ENCODE peak calls at places on chromosomes 7 and 10, in seven cellular contexts. S, Y, J, V, A, K and T are unnamed samples.

GRCh38 chr7:30950197-30950596 is 13.6 kb upstream of the GHRHR start:
- DNase-seq in Y (no peak), J (no peak), K (no peak), S (no peak), V (no peak), A (no peak), T (no peak)

GRCh38 chr7:2894118-2894940 is 50.2 kb upstream of the GNA12 start:
- DNase-seq in V (no peak), Y (no peak), K (no peak), S (no peak), J (no peak), A (peak), T (no peak)

GRCh38 chr10:51301644-51302043 is 227.4 kb downstream of the PRKG1 start:
- DNase-seq in Y (no peak), J (no peak), A (no peak), S (no peak), K (no peak), V (no peak), T (no peak)

GRCh38 chr10:22003111-22003963 is at the start of gene DNAJC1:
- DNase-seq in Y (peak), J (no peak), V (peak), S (peak), K (peak), A (peak), T (peak)

GRCh38 chr7:96998765-96999164 is 6.6 kb upstream of the DLX6 start:
- DNase-seq in A (no peak), V (no peak), Y (no peak), S (no peak), K (no peak), J (no peak), T (peak)

GRCh38 chr7:78565784-78566183 is 767.2 kb downstream of the PHTF2 start:
- DNase-seq in V (no peak), K (no peak), Y (no peak), A (no peak), S (no peak), J (no peak), T (no peak)

GRCh38 chr10:63206997-63207952 is 74.1 kb downstream of the NRBF2 start:
- DNase-seq in J (no peak), S (no peak), Y (no peak), V (no peak), K (peak), A (peak), T (no peak)

GRCh38 chr7:66050990-66051424 is 24.6 kb upstream of the ASL start:
- DNase-seq in Y (no peak), S (peak), J (no peak), K (no peak), A (no peak), V (no peak), T (no peak)

GRCh38 chr7:16067695-16068094 is 353.6 kb downstream of the CRPPA start:
- DNase-seq in A (no peak), S (no peak), J (no peak), Y (no peak), K (no peak), V (no peak), T (no peak)

GRCh38 chr7:157601530-157601929 is 264.7 kb downstream of the DNAJB6 start:
- DNase-seq in A (no peak), V (no peak), Y (no peak), S (no peak), J (no peak), K (no peak), T (no peak)

GRCh38 chr7:54166419-54166818 is 375.8 kb upstream of the VSTM2A start:
- DNase-seq in A (no peak), V (no peak), S (no peak), J (no peak), K (no peak), Y (no peak), T (no peak)

GRCh38 chr10:43610636-43611035 is 4.4 kb downstream of the ZNF485 start:
- DNase-seq in J (no peak), A (no peak), V (no peak), S (no peak), K (no peak), Y (no peak), T (no peak)

GRCh38 chr10:94059174-94059573 is 65.4 kb downstream of the PLCE1 start:
- DNase-seq in S (no peak), K (no peak), A (no peak), V (no peak), J (no peak), Y (no peak), T (no peak)

GRCh38 chr10:94052901-94053638 is 59.3 kb downstream of the PLCE1 start:
- DNase-seq in V (no peak), K (no peak), S (no peak), J (no peak), Y (no peak), A (no peak), T (no peak)

GRCh38 chr10:94049911-94050310 is 56.2 kb downstream of the PLCE1 start:
- DNase-seq in K (no peak), V (no peak), Y (no peak), J (no peak), A (no peak), S (no peak), T (no peak)

GRCh38 chr10:94053639-94053932 is 59.9 kb downstream of the PLCE1 start:
- DNase-seq in Y (no peak), K (no peak), J (no peak), V (no peak), A (no peak), S (no peak), T (no peak)
- TF ChIP-seq SIN3A in Y (no peak), K (no peak), J (no peak), V (no peak), A (no peak), S (no peak), T (no peak)

DNA sequence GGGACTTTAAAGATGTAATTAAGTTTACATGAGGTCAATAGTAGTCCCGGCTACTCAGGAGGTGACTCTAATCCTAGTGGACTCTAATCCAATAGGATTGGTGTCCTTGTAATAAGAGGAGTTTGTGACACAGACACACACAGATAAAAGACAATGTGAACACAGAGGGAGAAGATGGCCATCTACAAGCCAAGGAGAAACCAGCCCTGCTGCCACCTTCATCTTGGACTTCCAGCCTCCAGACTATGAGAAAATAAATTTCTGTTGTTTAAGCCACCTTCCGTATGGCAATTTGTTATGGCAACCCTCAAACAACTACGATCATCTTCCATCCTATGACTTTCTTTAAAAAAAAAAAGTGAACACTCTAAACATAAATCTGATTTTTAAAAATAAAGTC is 116.3 kb downstream of the ALOX5 start:
- DNase-seq in J (no peak), Y (no peak), A (no peak), S (no peak), K (no peak), V (no peak), T (no peak)
- TF ChIP-seq SIN3A in J (no peak), Y (no peak), A (no peak), S (no peak), K (no peak), V (no peak), T (no peak)

GRCh38 chr7:129126314-129126713 is 18.2 kb upstream of the TSPAN33 start:
- DNase-seq in J (no peak), V (no peak), A (no peak), Y (no peak), K (no peak), S (no peak), T (peak)
- TF ChIP-seq SIN3A in J (no peak), V (no peak), A (no peak), Y (no peak), K (no peak), S (no peak), T (no peak)

DNA sequence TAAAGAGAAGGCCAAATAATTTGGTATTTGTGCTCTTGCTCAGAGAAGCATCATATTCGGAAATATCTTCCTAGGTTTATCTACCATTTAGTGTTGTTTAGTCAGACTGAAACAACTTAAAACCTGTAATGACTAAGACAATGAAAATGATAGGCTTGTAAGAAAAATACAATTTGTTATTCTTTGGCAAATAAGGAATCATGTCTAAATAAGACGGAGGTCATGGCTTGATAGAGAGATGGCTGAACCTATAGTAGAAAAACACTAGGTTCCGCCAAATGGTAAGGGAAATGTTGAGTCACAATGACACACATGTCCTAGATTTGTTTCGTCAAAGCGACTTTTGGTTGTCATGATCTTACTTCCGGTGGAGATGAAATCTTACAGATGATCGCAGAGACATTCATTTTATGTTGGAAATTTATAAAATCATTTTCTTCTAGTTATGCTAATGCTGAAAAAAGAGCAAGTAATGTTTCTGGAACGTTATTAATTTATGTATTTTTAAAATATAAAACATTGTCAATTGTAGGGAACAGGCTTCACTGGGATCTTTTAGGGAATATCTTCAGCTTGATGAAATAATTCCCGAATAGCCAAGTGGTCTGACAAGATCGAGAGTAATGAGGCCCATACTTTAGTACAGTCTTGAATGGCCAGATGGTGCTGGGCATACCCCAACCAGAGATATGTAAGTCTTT is 1.0 kb downstream of the SRGN start:
- DNase-seq in S (no peak), A (peak), Y (no peak), J (no peak), V (peak), K (no peak), T (no peak)
- TF ChIP-seq SIN3A in S (no peak), A (no peak), Y (no peak), J (no peak), V (no peak), K (no peak), T (no peak)